ENCODE peak calls at places on chromosomes 7 and 10, in ten cellular contexts. F is T-helper 2 cell; Z is activated naive CD4-positive, alpha-beta T cell; R is transverse colon; I is ELR; A is stimulated activated naive CD4-positive, alpha-beta T cell; L is KG1; D is aorta; N is HTR-8/SVneo; X is activated T-helper 9 cell treated with anti-CD3 and anti-CD28 coated beads, Interleukin-2, amount 50 U/mL, for 16 hours. J is an unnamed sample.

GRCh38 chr7:107372298-107372697 is 97.6 kb upstream of the GPR22 start:
- DNase-seq in F (no peak), X (no peak), I (peak; percentile 79), A (no peak), L (no peak), D (no peak), R (no peak), Z (no peak), N (no peak), J (no peak)

GRCh38 chr10:35480150-35480549 is 125.0 kb upstream of the GJD4 start:
- DNase-seq in Z (no peak), N (no peak), D (no peak), A (no peak), R (no peak), X (no peak), I (peak; percentile 25), L (no peak), F (no peak), J (no peak)

GRCh38 chr7:69782917-69783684 is 184.8 kb downstream of the AUTS2 start:
- DNase-seq in R (peak; percentile 18), X (no peak), D (no peak), F (no peak), Z (no peak), N (no peak), A (no peak), I (no peak), L (no peak), J (no peak)

GRCh38 chr7:42071372-42072261 is 165.4 kb downstream of the GLI3 start:
- DNase-seq in Z (no peak), X (no peak), N (no peak), R (no peak), A (no peak), L (no peak), I (peak; percentile 29), F (no peak), D (no peak), J (no peak)

GRCh38 chr10:74841265-74841973 is 15.0 kb downstream of the KAT6B start:
- DNase-seq in I (no peak), F (no peak), Z (no peak), R (no peak), D (no peak), X (no peak), N (no peak), A (no peak), L (no peak), J (no peak)

GRCh38 chr7:75931676-75932075 is 16.7 kb downstream of the POR start:
- DNase-seq in D (no peak), N (no peak), R (no peak), A (no peak), F (no peak), I (no peak), Z (no peak), L (no peak), X (no peak), J (peak; percentile 71)

GRCh38 chr7:44307905-44308740 is 17.3 kb downstream of the CAMK2B start:
- DNase-seq in N (no peak), F (no peak), Z (no peak), X (no peak), I (no peak), R (no peak), A (no peak), L (no peak), D (no peak), J (no peak)

GRCh38 chr10:36531621-36532020 is 593.8 kb upstream of the ANKRD30A start:
- DNase-seq in R (no peak), X (no peak), F (no peak), D (no peak), Z (no peak), I (peak; percentile 56), A (no peak), L (no peak), N (no peak), J (no peak)

GRCh38 chr7:322111-322671 is 32.2 kb downstream of the FOXL3 start:
- DNase-seq in F (peak; percentile 78), A (peak; percentile 68), D (peak; percentile 92), Z (peak; percentile 86), R (peak; percentile 92), L (peak; percentile 5), N (peak; percentile 87), X (peak; percentile 82), I (peak; percentile 56), J (peak; percentile 81)

GRCh38 chr10:72258617-72259016 is 15.1 kb upstream of the DDIT4 start:
- DNase-seq in A (no peak), R (no peak), L (no peak), Z (no peak), D (no peak), X (no peak), I (no peak), F (no peak), N (no peak), J (no peak)

GRCh38 chr10:132702601-132703304 is 83.2 kb downstream of the NKX6-2 start:
- DNase-seq in A (no peak), D (peak; percentile 73), X (no peak), R (no peak), F (no peak), Z (no peak), I (no peak), L (no peak), N (no peak), J (no peak)

GRCh38 chr7:48280100-48280499 is 108.8 kb downstream of the ABCA13 start:
- DNase-seq in A (no peak), R (no peak), I (peak; percentile 44), F (no peak), D (no peak), X (no peak), N (no peak), Z (no peak), L (no peak), J (no peak)

GRCh38 chr10:132630666-132631347 is 93.2 kb downstream of the INPP5A start:
- DNase-seq in X (no peak), A (no peak), F (no peak), Z (no peak), I (no peak), R (peak; percentile 49), N (no peak), D (peak; percentile 94), L (no peak), J (peak; percentile 18)

GRCh38 chr7:134737561-134738353 is 41.7 kb upstream of the CALD1 start:
- DNase-seq in D (no peak), X (no peak), A (no peak), N (no peak), I (peak; percentile 84), Z (no peak), F (no peak), R (no peak), L (no peak), J (no peak)

GRCh38 chr7:113078321-113078720 is 8.3 kb downstream of the GPR85 start:
- DNase-seq in N (no peak), I (no peak), F (no peak), L (no peak), D (no peak), Z (no peak), A (no peak), R (no peak), X (no peak), J (no peak)

GRCh38 chr10:124667425-124668130 is 76.6 kb downstream of the FAM53B start:
- DNase-seq in Z (no peak), A (no peak), F (no peak), N (no peak), R (peak; percentile 47), I (no peak), X (no peak), L (no peak), D (no peak), J (no peak)

J was measured in glutamatergic neuron.